ENCODE peak calls at places on chromosomes 11 and 22, in six cellular contexts. K is foreskin fibroblast, E is NCI-H1092 treated with DMSO at 0.1 percent for 48 hours, U is NCI-H2029, A is ovary, F is uterus. Y is an unnamed sample.

GRCh38 chr11:64226507-64227051 is 505 bp downstream of the NUDT22 start:
- DNase-seq in K (no peak), E (peak), U (peak), A (no peak), F (peak), Y (peak)

GRCh38 chr11:86058360-86058759 is 10.5 kb downstream of the PICALM start:
- DNase-seq in K (no peak), E (no peak), U (no peak), A (no peak), F (no peak), Y (no peak)

GRCh38 chr11:69057801-69058200 is 9.1 kb downstream of the TPCN2 start:
- DNase-seq in K (no peak), E (no peak), U (no peak), A (no peak), F (no peak), Y (no peak)

GRCh38 chr11:102850973-102851745 is 7.8 kb upstream of the MMP3 start:
- DNase-seq in K (peak), E (no peak), U (no peak), A (no peak), F (no peak), Y (no peak)

GRCh38 chr22:22751043-22751603 is 106.7 kb downstream of the GGTLC2 start:
- DNase-seq in K (no peak), E (no peak), U (no peak), A (no peak), F (no peak), Y (no peak)

GRCh38 chr11:4095509-4096230 is 1.1 kb downstream of the RRM1 start:
- DNase-seq in K (peak), E (no peak), U (no peak), A (no peak), F (no peak), Y (peak)

GRCh38 chr11:15776387-15776786 is 580.0 kb downstream of the SOX6 start:
- DNase-seq in K (no peak), E (no peak), U (no peak), A (no peak), F (no peak), Y (no peak)

GRCh38 chr11:59756496-59756840 is 1.3 kb downstream of the STX3 start:
- DNase-seq in K (no peak), E (no peak), U (no peak), A (no peak), F (no peak), Y (no peak)

GRCh38 chr22:39703890-39704658 is 133.5 kb downstream of the CACNA1I start:
- DNase-seq in K (no peak), E (peak), U (no peak), A (peak), F (peak), Y (no peak)

GRCh38 chr22:32378703-32379272 is 21.1 kb downstream of the RFPL3 start:
- DNase-seq in K (peak), E (peak), U (no peak), A (no peak), F (no peak), Y (peak)

GRCh38 chr22:43388420-43388851 is 23.4 kb upstream of the MPPED1 start:
- DNase-seq in K (peak), E (peak), U (peak), A (peak), F (peak), Y (peak)

GRCh38 chr11:112786196-112786595 is 175.0 kb upstream of the NCAM1 start:
- DNase-seq in K (no peak), E (no peak), U (no peak), A (no peak), F (no peak), Y (no peak)

GRCh38 chr11:68386331-68386978 is 74.1 kb downstream of the LRP5 start:
- DNase-seq in K (no peak), E (no peak), U (no peak), A (no peak), F (no peak), Y (no peak)

GRCh38 chr11:115276799-115277198 is 227.4 kb downstream of the CADM1 start:
- DNase-seq in K (no peak), E (no peak), U (no peak), A (no peak), F (no peak), Y (no peak)

GRCh38 chr11:3206128-3206921 is 12.3 kb downstream of the MRGPRG start:
- DNase-seq in K (no peak), E (no peak), U (no peak), A (no peak), F (no peak), Y (no peak)

GRCh38 chr11:31764766-31765165 is 46.4 kb downstream of the PAX6 start:
- DNase-seq in K (no peak), E (peak), U (no peak), A (no peak), F (no peak), Y (no peak)

GRCh38 chr11:117231637-117232021 is 244 bp downstream of the PCSK7 start:
- DNase-seq in K (no peak), E (no peak), U (no peak), A (no peak), F (no peak), Y (no peak)

GRCh38 chr11:66543263-66544107 is 2.4 kb downstream of the ZDHHC24 start:
- DNase-seq in K (peak), E (no peak), U (no peak), A (peak), F (peak), Y (peak)